ENCODE peak calls at places on chromosomes 16 and 17, in six cellular contexts. E is pancreas, Z is smooth muscle cell of the brain vasculature, T is islet precursor cell, V is epithelial cell of esophagus, K is fibroblast of lung. L is an unnamed sample.

GRCh38 chr17:39601758-39602532 is 5.8 kb downstream of the NEUROD2 start:
- DNase-seq in E (no peak), Z (no peak), T (no peak), V (no peak), K (no peak), L (no peak)

GRCh38 chr16:61798741-61799140 is 237.5 kb downstream of the CDH8 start:
- DNase-seq in E (no peak), Z (no peak), T (no peak), V (no peak), K (peak; percentile 17), L (no peak)

GRCh38 chr17:68861602-68862001 is 93.6 kb downstream of the ABCA8 start:
- DNase-seq in E (no peak), Z (no peak), T (no peak), V (peak; percentile 5), K (no peak), L (no peak)

GRCh38 chr17:17105976-17106375 is 63.7 kb downstream of the MPRIP start:
- DNase-seq in E (no peak), Z (no peak), T (no peak), V (no peak), K (no peak), L (no peak)

GRCh38 chr16:57997528-57998265 is 2.8 kb downstream of the ZNF319 start:
- DNase-seq in E (no peak), Z (no peak), T (peak; percentile 32), V (no peak), K (no peak), L (peak; percentile 12)

GRCh38 chr16:21260870-21261791 is 17.0 kb downstream of the CRYM start:
- DNase-seq in E (peak; percentile 33), Z (no peak), T (no peak), V (peak; percentile 84), K (peak; percentile 72), L (no peak)

GRCh38 chr16:81647527-81647926 is 131.6 kb upstream of the PLCG2 start:
- DNase-seq in E (no peak), Z (no peak), T (peak; percentile 97), V (peak; percentile 92), K (peak; percentile 91), L (no peak)

GRCh38 chr16:17529982-17530760 is 59.4 kb upstream of the XYLT1 start:
- DNase-seq in E (no peak), Z (no peak), T (no peak), V (no peak), K (no peak), L (no peak)

GRCh38 chr17:47197821-47198220 is 8.7 kb upstream of the CDC27 start:
- DNase-seq in E (no peak), Z (no peak), T (no peak), V (no peak), K (peak; percentile 20), L (no peak)

GRCh38 chr17:28145348-28145747 is 102.9 kb downstream of the NLK start:
- DNase-seq in E (no peak), Z (no peak), T (no peak), V (no peak), K (peak; percentile 61), L (no peak)

GRCh38 chr17:8857919-8858318 is 9.6 kb downstream of the PIK3R6 start:
- DNase-seq in E (no peak), Z (peak; percentile 12), T (peak; percentile 68), V (peak; percentile 43), K (peak; percentile 72), L (no peak)

GRCh38 chr17:58336456-58337094 is 8.0 kb upstream of the TSPOAP1 start:
- DNase-seq in E (no peak), Z (no peak), T (peak; percentile 73), V (peak; percentile 36), K (peak; percentile 34), L (no peak)

GRCh38 chr17:80449194-80449929 is 27.0 kb downstream of the NPTX1 start:
- DNase-seq in E (no peak), Z (no peak), T (no peak), V (no peak), K (no peak), L (no peak)

GRCh38 chr17:41178843-41179616 is 1.0 kb upstream of the KRTAP4-2 start:
- DNase-seq in E (no peak), Z (no peak), T (no peak), V (peak; percentile 23), K (peak; percentile 3), L (no peak)

GRCh38 chr17:2804912-2805311 is 8.7 kb downstream of the RAP1GAP2 start:
- DNase-seq in E (no peak), Z (no peak), T (no peak), V (peak; percentile 70), K (no peak), L (no peak)

GRCh38 chr16:81739503-81739902 is 39.6 kb upstream of the PLCG2 start:
- DNase-seq in E (no peak), Z (no peak), T (no peak), V (no peak), K (no peak), L (no peak)

GRCh38 chr17:83200231-83200699 is 120.9 kb downstream of the METRNL start:
- DNase-seq in E (no peak), Z (no peak), T (no peak), V (no peak), K (peak; percentile 39), L (peak; percentile 49)

GRCh38 chr17:45234641-45235040 is 13.0 kb downstream of the FMNL1 start:
- DNase-seq in E (no peak), Z (no peak), T (no peak), V (no peak), K (no peak), L (peak; percentile 55)

GRCh38 chr16:75053791-75054555 is 55.1 kb downstream of the ZNRF1 start:
- DNase-seq in E (peak; percentile 25), Z (no peak), T (no peak), V (no peak), K (no peak), L (no peak)

GRCh38 chr16:27432600-27432957 is 30.6 kb downstream of the IL21R start:
- DNase-seq in E (no peak), Z (no peak), T (peak; percentile 88), V (peak; percentile 85), K (peak; percentile 87), L (no peak)

GRCh38 chr17:48048321-48049140 is at the start of gene NFE2L1:
- DNase-seq in E (peak; percentile 77), Z (no peak), T (peak; percentile 99), V (peak; percentile 76), K (peak; percentile 90), L (no peak)

GRCh38 chr16:85429776-85430522 is 183.2 kb upstream of the GSE1 start:
- DNase-seq in E (peak; percentile 25), Z (no peak), T (no peak), V (no peak), K (no peak), L (peak; percentile 5)

GRCh38 chr16:30186782-30187555 is 3.6 kb downstream of the CORO1A start:
- DNase-seq in E (peak; percentile 65), Z (no peak), T (peak; percentile 82), V (peak; percentile 60), K (no peak), L (peak; percentile 91)

GRCh38 chr17:72602517-72603345 is 481.9 kb downstream of the SOX9 start:
- DNase-seq in E (peak; percentile 49), Z (no peak), T (peak; percentile 71), V (peak; percentile 67), K (peak; percentile 95), L (no peak)

GRCh38 chr16:68764866-68765265 is 27.8 kb downstream of the CDH1 start:
- DNase-seq in E (no peak), Z (no peak), T (no peak), V (no peak), K (no peak), L (no peak)

GRCh38 chr16:81616321-81617020 is 162.6 kb upstream of the PLCG2 start:
- DNase-seq in E (no peak), Z (peak; percentile 58), T (peak; percentile 77), V (no peak), K (peak; percentile 57), L (peak; percentile 74)

GRCh38 chr17:79857095-79857494 is 17.9 kb upstream of the CBX4 start:
- DNase-seq in E (no peak), Z (no peak), T (no peak), V (no peak), K (no peak), L (no peak)

GRCh38 chr17:30235386-30236296 is at the start of gene SLC6A4:
- DNase-seq in E (no peak), Z (no peak), T (peak; percentile 77), V (peak; percentile 24), K (no peak), L (no peak)

GRCh38 chr16:22813223-22813945 is 578 bp upstream of the HS3ST2 start:
- DNase-seq in E (peak; percentile 13), Z (no peak), T (peak; percentile 90), V (peak; percentile 86), K (peak; percentile 16), L (no peak)

GRCh38 chr16:85361441-85362118 is 249.3 kb upstream of the CIBAR2 start:
- DNase-seq in E (peak; percentile 94), Z (no peak), T (no peak), V (no peak), K (no peak), L (no peak)

GRCh38 chr16:22782299-22782698 is 31.7 kb upstream of the HS3ST2 start:
- DNase-seq in E (no peak), Z (no peak), T (no peak), V (no peak), K (no peak), L (no peak)